ENCODE peak calls at places on chromosomes 5 and 9, in four cellular contexts. R is CD8-positive, alpha-beta T cell; G is upper lobe of right lung; J is activated naive CD4-positive, alpha-beta T cell treated with anti-CD3 and anti-CD28 coated beads, Interleukin-2, amount 50 U/mL, for 72 hours. N is an unnamed sample.

GRCh38 chr5:168683247-168683926 is 104.2 kb upstream of the PANK3 start:
- ATAC-seq in R (peak; percentile 70), G (peak; percentile 37), J (peak; percentile 84), N (peak; percentile 69)

GRCh38 chr9:130860458-130861316 is 25.6 kb downstream of the ABL1 start:
- ATAC-seq in R (no peak), G (peak; percentile 95), J (peak; percentile 66), N (peak; percentile 43)

GRCh38 chr5:131394128-131394527 is 130.3 kb downstream of the CDC42SE2 start:
- ATAC-seq in R (peak; percentile 87), G (peak; percentile 81), J (peak; percentile 84), N (peak; percentile 75)

GRCh38 chr9:14061921-14062320 is 252.0 kb downstream of the NFIB start:
- ATAC-seq in R (no peak), G (no peak), J (no peak), N (no peak)

GRCh38 chr9:137049544-137050449 is 3.8 kb upstream of the NPDC1 start:
- ATAC-seq in R (peak; percentile 34), G (peak; percentile 42), J (peak; percentile 46), N (peak; percentile 25)

GRCh38 chr5:142800776-142801494 is 30.8 kb downstream of the ARHGAP26 start:
- ATAC-seq in R (peak; percentile 77), G (no peak), J (peak; percentile 77), N (peak; percentile 84)

GRCh38 chr5:96114736-96115466 is 153.2 kb upstream of the ELL2 start:
- ATAC-seq in R (no peak), G (no peak), J (peak; percentile 93), N (peak; percentile 91)

GRCh38 chr5:53331463-53331862 is 149.0 kb upstream of the FST start:
- ATAC-seq in R (no peak), G (no peak), J (no peak), N (no peak)

GRCh38 chr9:113508111-113508749 is 44.7 kb downstream of the RGS3 start:
- ATAC-seq in R (no peak), G (no peak), J (no peak), N (no peak)

GRCh38 chr5:5678909-5679308 is 256.4 kb downstream of the ICE1 start:
- ATAC-seq in R (no peak), G (no peak), J (no peak), N (no peak)

GRCh38 chr9:129341197-129341990 is 163.3 kb upstream of the IER5L start:
- ATAC-seq in R (no peak), G (no peak), J (no peak), N (no peak)

GRCh38 chr5:151026674-151027073 is 6.3 kb downstream of the GPX3 start:
- ATAC-seq in R (no peak), G (peak; percentile 38), J (no peak), N (no peak)

GRCh38 chr9:85554349-85554748 is 187.4 kb downstream of the AGTPBP1 start:
- ATAC-seq in R (no peak), G (no peak), J (no peak), N (no peak)

GRCh38 chr5:83927140-83927733 is 206.6 kb upstream of the HAPLN1 start:
- ATAC-seq in R (no peak), G (peak; percentile 75), J (no peak), N (no peak)

GRCh38 chr5:159736844-159737243 is 179.4 kb upstream of the ADRA1B start:
- ATAC-seq in R (no peak), G (no peak), J (no peak), N (no peak)

GRCh38 chr9:75869236-75869635 is 21.2 kb upstream of the PCSK5 start:
- ATAC-seq in R (no peak), G (peak; percentile 79), J (no peak), N (no peak)

GRCh38 chr5:122673343-122673742 is 101.5 kb upstream of the SNX2 start:
- ATAC-seq in R (no peak), G (no peak), J (no peak), N (no peak)

GRCh38 chr9:137247135-137247915 is 3.8 kb upstream of the STPG3 start:
- ATAC-seq in R (no peak), G (peak; percentile 73), J (no peak), N (no peak)

GRCh38 chr5:86716121-86716520 is 98.4 kb downstream of the COX7C start:
- ATAC-seq in R (no peak), G (no peak), J (no peak), N (no peak)

GRCh38 chr5:151628112-151628823 is 37.1 kb upstream of the FAT2 start:
- ATAC-seq in R (no peak), G (peak; percentile 31), J (no peak), N (no peak)

GRCh38 chr9:38486837-38487236 is 62.6 kb upstream of the IGFBPL1 start:
- ATAC-seq in R (no peak), G (no peak), J (no peak), N (no peak)

GRCh38 chr5:158860706-158861105 is 239.0 kb downstream of the EBF1 start:
- ATAC-seq in R (no peak), G (no peak), J (no peak), N (no peak)

GRCh38 chr9:136662326-136662655 is 425 bp upstream of the EGFL7 start:
- ATAC-seq in R (no peak), G (peak; percentile 0), J (no peak), N (no peak)

GRCh38 chr5:178555771-178556211 is 34.4 kb downstream of the COL23A1 start:
- ATAC-seq in R (no peak), G (no peak), J (no peak), N (no peak)

GRCh38 chr5:91296691-91297143 is 86.4 kb downstream of the ARRDC3 start:
- ATAC-seq in R (no peak), G (peak; percentile 96), J (no peak), N (no peak)

GRCh38 chr5:36606052-36606436 is 362 bp upstream of the SLC1A3 start:
- ATAC-seq in R (no peak), G (peak; percentile 51), J (no peak), N (no peak)

GRCh38 chr5:103466494-103466893 is 96.1 kb downstream of the NUDT12 start:
- ATAC-seq in R (no peak), G (no peak), J (no peak), N (no peak)

GRCh38 chr5:78552729-78553341 is 95.7 kb downstream of the LHFPL2 start:
- ATAC-seq in R (no peak), G (no peak), J (peak; percentile 51), N (peak; percentile 55)

GRCh38 chr9:87540444-87541105 is 42.9 kb downstream of the DAPK1 start:
- ATAC-seq in R (no peak), G (no peak), J (no peak), N (no peak)

GRCh38 chr9:17414990-17415389 is 163.9 kb upstream of the SH3GL2 start:
- ATAC-seq in R (no peak), G (no peak), J (no peak), N (no peak)

GRCh38 chr5:149404746-149405549 is 25.9 kb upstream of the IL17B start:
- ATAC-seq in R (no peak), G (no peak), J (no peak), N (no peak)